ENCODE peak calls at places on chromosome 5, in four cellular contexts. One of them, this sample, is unnamed.

GRCh38 chr5:22754155-22754554 is 99.0 kb downstream of the CDH12 start:
- DNase-seq in uterus: no peak
- DNase-seq in transverse colon: no peak
- DNase-seq in heart left ventricle: no peak
- DNase-seq in this sample: no peak

GRCh38 chr5:137114529-137114928 is 384.6 kb downstream of the SPOCK1 start:
- DNase-seq in heart left ventricle: no peak
- DNase-seq in transverse colon: no peak
- DNase-seq in uterus: no peak
- DNase-seq in this sample: no peak

GRCh38 chr5:140189977-140190867 is 15.2 kb downstream of the CYSTM1 start:
- DNase-seq in heart left ventricle: no peak
- DNase-seq in uterus: no peak
- DNase-seq in transverse colon: no peak
- DNase-seq in this sample: no peak

GRCh38 chr5:168106008-168106761 is 185.3 kb upstream of the WWC1 start:
- DNase-seq in uterus: no peak
- DNase-seq in transverse colon: no peak
- DNase-seq in heart left ventricle: no peak
- DNase-seq in this sample: no peak

GRCh38 chr5:97162045-97162444 is 19.6 kb upstream of the LIX1 start:
- DNase-seq in uterus: peak; percentile 44
- DNase-seq in transverse colon: peak; percentile 77
- DNase-seq in heart left ventricle: no peak
- DNase-seq in this sample: no peak

GRCh38 chr5:36662291-36662851 is 56.0 kb downstream of the SLC1A3 start:
- DNase-seq in uterus: no peak
- DNase-seq in heart left ventricle: no peak
- DNase-seq in transverse colon: no peak
- DNase-seq in this sample: no peak

GRCh38 chr5:178576591-178577351 is 13.4 kb downstream of the COL23A1 start:
- DNase-seq in heart left ventricle: no peak
- DNase-seq in uterus: no peak
- DNase-seq in transverse colon: no peak
- DNase-seq in this sample: no peak

GRCh38 chr5:158303261-158303660 is 444.3 kb upstream of the CLINT1 start:
- DNase-seq in transverse colon: no peak
- DNase-seq in uterus: no peak
- DNase-seq in heart left ventricle: no peak
- DNase-seq in this sample: no peak

GRCh38 chr5:158679221-158679641 is 420.5 kb downstream of the EBF1 start:
- DNase-seq in transverse colon: no peak
- DNase-seq in uterus: no peak
- DNase-seq in heart left ventricle: no peak
- DNase-seq in this sample: no peak

GRCh38 chr5:59768204-59769040 is 125.1 kb downstream of the PDE4D start:
- DNase-seq in uterus: peak; percentile 51
- DNase-seq in transverse colon: peak; percentile 72
- DNase-seq in heart left ventricle: peak; percentile 42
- DNase-seq in this sample: no peak

GRCh38 chr5:73304381-73304780 is 131.4 kb downstream of the TMEM174 start:
- DNase-seq in heart left ventricle: no peak
- DNase-seq in transverse colon: no peak
- DNase-seq in uterus: no peak
- DNase-seq in this sample: no peak

GRCh38 chr5:2192496-2192895 is 309.8 kb upstream of the IRX4 start:
- DNase-seq in heart left ventricle: no peak
- DNase-seq in transverse colon: no peak
- DNase-seq in uterus: no peak
- DNase-seq in this sample: no peak

GRCh38 chr5:63963080-63963735 is 963 bp upstream of the HTR1A start:
- DNase-seq in transverse colon: peak; percentile 23
- DNase-seq in heart left ventricle: no peak
- DNase-seq in uterus: no peak
- DNase-seq in this sample: no peak

GRCh38 chr5:67723873-67724272 is 491.7 kb upstream of the PIK3R1 start:
- DNase-seq in uterus: no peak
- DNase-seq in transverse colon: no peak
- DNase-seq in heart left ventricle: no peak
- DNase-seq in this sample: no peak

GRCh38 chr5:35857606-35858205 is 1.0 kb downstream of the IL7R start:
- DNase-seq in uterus: no peak
- DNase-seq in transverse colon: no peak
- DNase-seq in heart left ventricle: no peak
- DNase-seq in this sample: no peak

GRCh38 chr5:17679597-17680187 is 45.4 kb downstream of the TAF11L14 start:
- DNase-seq in uterus: no peak
- DNase-seq in transverse colon: no peak
- DNase-seq in heart left ventricle: no peak
- DNase-seq in this sample: no peak
- H3K27ac ChIP-seq in uterus: no peak overlapping the region
- H3K27ac ChIP-seq in transverse colon: no peak overlapping the region
- H3K27ac ChIP-seq in heart left ventricle: no peak overlapping the region
- H3K27ac ChIP-seq in this sample: no peak overlapping the region

GRCh38 chr5:26024774-26025173 is 1013.6 kb downstream of the CDH9 start:
- DNase-seq in uterus: no peak
- DNase-seq in heart left ventricle: no peak
- DNase-seq in transverse colon: no peak
- DNase-seq in this sample: no peak
- TF ChIP-seq CTCF in uterus: no peak
- TF ChIP-seq CTCF in heart left ventricle: no peak
- TF ChIP-seq CTCF in transverse colon: no peak
- TF ChIP-seq CTCF in this sample: no peak

DNA sequence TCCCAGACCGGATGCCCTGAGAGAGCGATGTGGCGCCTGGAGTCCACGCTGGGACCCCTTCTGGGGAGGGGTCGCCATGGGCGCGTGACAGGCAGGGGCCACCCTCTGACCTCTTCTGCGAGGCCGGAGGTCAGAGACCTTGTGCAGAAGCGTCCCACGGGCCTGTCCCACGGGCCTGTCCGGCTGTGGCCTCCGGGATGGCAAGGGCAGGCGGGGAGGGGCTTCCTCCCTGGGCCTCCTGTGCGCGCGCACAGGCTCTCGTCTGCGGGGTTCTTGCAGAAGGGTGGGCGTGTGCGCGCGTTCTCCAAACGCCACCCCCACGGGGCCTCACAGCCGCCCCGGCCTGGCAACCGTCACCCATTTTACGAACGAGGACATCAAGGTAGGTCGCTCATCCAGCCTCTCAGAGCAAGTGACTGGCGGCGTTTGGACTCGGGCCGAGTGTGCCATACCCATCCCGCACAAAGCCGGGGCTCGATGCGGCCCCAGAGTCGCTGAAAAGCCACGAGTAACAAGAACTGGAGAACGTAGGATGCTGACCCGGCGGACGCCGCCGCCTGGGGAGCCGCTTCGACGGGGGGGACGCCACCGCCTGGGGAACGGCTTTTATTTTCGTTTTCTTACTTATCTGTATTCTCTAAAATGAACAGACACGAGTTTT is 897 bp downstream of the AHRR start:
- DNase-seq in heart left ventricle: no peak
- DNase-seq in transverse colon: no peak
- DNase-seq in uterus: no peak
- DNase-seq in this sample: no peak
- TF ChIP-seq POLR2A in heart left ventricle: no peak
- TF ChIP-seq POLR2A in transverse colon: no peak
- TF ChIP-seq POLR2A in uterus: no peak
- TF ChIP-seq POLR2A in this sample: no peak

GRCh38 chr5:131303537-131303936 is 39.7 kb downstream of the CDC42SE2 start:
- DNase-seq in transverse colon: no peak
- DNase-seq in heart left ventricle: no peak
- DNase-seq in uterus: no peak
- DNase-seq in this sample: no peak

GRCh38 chr5:131304414-131304813 is 40.6 kb downstream of the CDC42SE2 start:
- DNase-seq in uterus: no peak
- DNase-seq in transverse colon: no peak
- DNase-seq in heart left ventricle: no peak
- DNase-seq in this sample: no peak

GRCh38 chr5:131302506-131302905 is 38.7 kb downstream of the CDC42SE2 start:
- DNase-seq in heart left ventricle: no peak
- DNase-seq in uterus: no peak
- DNase-seq in transverse colon: no peak
- DNase-seq in this sample: no peak

GRCh38 chr5:131305906-131306305 is 42.1 kb downstream of the CDC42SE2 start:
- DNase-seq in heart left ventricle: no peak
- DNase-seq in transverse colon: no peak
- DNase-seq in uterus: no peak
- DNase-seq in this sample: no peak

GRCh38 chr5:131305138-131305650 is 41.3 kb downstream of the CDC42SE2 start:
- DNase-seq in heart left ventricle: no peak
- DNase-seq in uterus: no peak
- DNase-seq in transverse colon: no peak
- DNase-seq in this sample: no peak
- H3K27ac ChIP-seq in heart left ventricle: no peak overlapping the region
- H3K27ac ChIP-seq in uterus: no peak overlapping the region
- H3K27ac ChIP-seq in transverse colon: no peak overlapping the region
- H3K27ac ChIP-seq in this sample: no peak overlapping the region

This sample was measured in esophagus squamous epithelium.